ENCODE peak calls at places on chromosomes 5 and 9, in seven cellular contexts. G is neural crest cell; J is NCI-H345; L is activated CD4-positive, alpha-beta memory T cell treated with anti-CD3 and anti-CD28 coated beads, Interleukin-2, amount 10 ng/mL, durations not matched to agents 7 days and 5 days; W is COR-L47; V is PC-9; A is foreskin fibroblast. K is an unnamed sample.

GRCh38 chr9:95754533-95755420 is 120.7 kb upstream of the ERCC6L2 start:
- DNase-seq in G (no peak), J (no peak), L (no peak), W (no peak), V (no peak), A (no peak), K (no peak)

GRCh38 chr9:133604856-133605255 is 4.3 kb downstream of the FAM163B start:
- DNase-seq in G (no peak), J (no peak), L (no peak), W (no peak), V (no peak), A (no peak), K (no peak)

GRCh38 chr9:107890921-107891465 is 401.4 kb upstream of the KLF4 start:
- DNase-seq in G (no peak), J (no peak), L (no peak), W (no peak), V (no peak), A (peak), K (no peak)

GRCh38 chr9:117365438-117365837 is 49.4 kb downstream of the ASTN2 start:
- DNase-seq in G (no peak), J (peak), L (no peak), W (peak), V (no peak), A (no peak), K (no peak)

GRCh38 chr5:88676637-88677481 is 206.1 kb downstream of the MEF2C start:
- DNase-seq in G (no peak), J (no peak), L (no peak), W (no peak), V (no peak), A (no peak), K (no peak)

GRCh38 chr9:106797299-106797698 is 65.7 kb upstream of the ZNF462 start:
- DNase-seq in G (no peak), J (no peak), L (no peak), W (no peak), V (no peak), A (no peak), K (no peak)

GRCh38 chr5:95709967-95710650 is 21.0 kb upstream of the RHOBTB3 start:
- DNase-seq in G (no peak), J (peak), L (no peak), W (no peak), V (peak), A (no peak), K (peak)

GRCh38 chr9:93038918-93039317 is 19.6 kb upstream of the SUSD3 start:
- DNase-seq in G (no peak), J (no peak), L (no peak), W (no peak), V (no peak), A (no peak), K (no peak)

GRCh38 chr9:129458663-129459549 is 162.0 kb downstream of the C9orf50 start:
- DNase-seq in G (no peak), J (no peak), L (no peak), W (no peak), V (no peak), A (no peak), K (no peak)

GRCh38 chr9:129994947-129995346 is 48.0 kb downstream of the FNBP1 start:
- DNase-seq in G (no peak), J (no peak), L (no peak), W (no peak), V (no peak), A (no peak), K (no peak)

GRCh38 chr9:100099722-100100042 is 639 bp downstream of the INVS start:
- DNase-seq in G (peak), J (no peak), L (no peak), W (peak), V (no peak), A (no peak), K (peak)

GRCh38 chr5:39765381-39765780 is 340.6 kb upstream of the DAB2 start:
- DNase-seq in G (no peak), J (no peak), L (no peak), W (no peak), V (no peak), A (no peak), K (no peak)

GRCh38 chr5:1436681-1437080 is 8.6 kb downstream of the SLC6A3 start:
- DNase-seq in G (no peak), J (no peak), L (no peak), W (no peak), V (no peak), A (no peak), K (no peak)

GRCh38 chr5:126370796-126371718 is 52.2 kb upstream of the GRAMD2B start:
- DNase-seq in G (no peak), J (no peak), L (no peak), W (no peak), V (no peak), A (peak), K (no peak)

GRCh38 chr9:79974806-79975422 is 403.1 kb downstream of the TLE4 start:
- DNase-seq in G (no peak), J (no peak), L (no peak), W (peak), V (no peak), A (no peak), K (no peak)

GRCh38 chr9:135402739-135403695 is 76.6 kb upstream of the PPP1R26 start:
- DNase-seq in G (no peak), J (no peak), L (no peak), W (no peak), V (no peak), A (no peak), K (no peak)

GRCh38 chr5:62506659-62507460 is 71.8 kb upstream of the LRRC70 start:
- DNase-seq in G (no peak), J (no peak), L (no peak), W (no peak), V (no peak), A (peak), K (no peak)

GRCh38 chr5:16889203-16889971 is 46.7 kb downstream of the MYO10 start:
- DNase-seq in G (no peak), J (peak), L (no peak), W (no peak), V (peak), A (peak), K (no peak)

GRCh38 chr5:100409538-100409937 is 125.6 kb upstream of the FAM174A start:
- DNase-seq in G (no peak), J (no peak), L (no peak), W (no peak), V (no peak), A (no peak), K (no peak)

GRCh38 chr5:134555889-134556311 is 30.4 kb downstream of the JADE2 start:
- DNase-seq in G (peak), J (peak), L (peak), W (peak), V (peak), A (peak), K (peak)

GRCh38 chr9:5949103-5949699 is 58.5 kb downstream of the MLANA start:
- DNase-seq in G (no peak), J (no peak), L (peak), W (no peak), V (peak), A (peak), K (no peak)

GRCh38 chr5:1006656-1007071 is 1.9 kb upstream of the NKD2 start:
- DNase-seq in G (no peak), J (no peak), L (no peak), W (no peak), V (no peak), A (no peak), K (no peak)

GRCh38 chr5:123088031-123088805 is 823 bp upstream of the PRDM6 start:
- DNase-seq in G (peak), J (no peak), L (no peak), W (no peak), V (no peak), A (no peak), K (no peak)

GRCh38 chr5:134227259-134227658 is 1.4 kb upstream of the PPP2CA start:
- DNase-seq in G (no peak), J (no peak), L (no peak), W (peak), V (no peak), A (no peak), K (no peak)

GRCh38 chr5:157828949-157829639 is 29.9 kb downstream of the CLINT1 start:
- DNase-seq in G (no peak), J (no peak), L (no peak), W (no peak), V (no peak), A (no peak), K (no peak)

GRCh38 chr5:163565931-163566608 is 60.7 kb downstream of the MAT2B start:
- DNase-seq in G (peak), J (peak), L (peak), W (no peak), V (no peak), A (peak), K (no peak)

GRCh38 chr5:32044904-32045303 is 129.2 kb downstream of the GOLPH3 start:
- DNase-seq in G (no peak), J (no peak), L (no peak), W (no peak), V (no peak), A (peak), K (no peak)

GRCh38 chr5:126369995-126370731 is 53.0 kb upstream of the GRAMD2B start:
- DNase-seq in G (no peak), J (no peak), L (no peak), W (no peak), V (no peak), A (no peak), K (no peak)

GRCh38 chr5:122101636-122102285 is 23.7 kb upstream of the LOX start:
- DNase-seq in G (no peak), J (peak), L (no peak), W (peak), V (peak), A (no peak), K (peak)

GRCh38 chr9:121201045-121201737 is 478 bp downstream of the RAB14 start:
- DNase-seq in G (peak), J (peak), L (peak), W (peak), V (no peak), A (no peak), K (no peak)

GRCh38 chr5:17261075-17261474 is 43.6 kb downstream of the BASP1 start:
- DNase-seq in G (no peak), J (no peak), L (no peak), W (no peak), V (no peak), A (no peak), K (no peak)

GRCh38 chr5:126016256-126016655 is 407.0 kb upstream of the GRAMD2B start:
- DNase-seq in G (no peak), J (no peak), L (no peak), W (no peak), V (no peak), A (no peak), K (no peak)

GRCh38 chr5:148585988-148586387 is 68.3 kb downstream of the HTR4 start:
- DNase-seq in G (no peak), J (no peak), L (no peak), W (no peak), V (no peak), A (no peak), K (no peak)

GRCh38 chr9:39588056-39588814 is 232.8 kb downstream of the SPATA31A1 start:
- DNase-seq in G (no peak), J (no peak), L (no peak), W (no peak), V (no peak), A (no peak), K (no peak)

GRCh38 chr5:177510567-177511053 is 984 bp upstream of the DOK3 start:
- DNase-seq in G (no peak), J (no peak), L (no peak), W (no peak), V (no peak), A (no peak), K (no peak)

GRCh38 chr5:139797856-139798510 is 2.4 kb downstream of the PSD2 start:
- DNase-seq in G (no peak), J (no peak), L (no peak), W (no peak), V (no peak), A (no peak), K (no peak)

GRCh38 chr5:158845941-158846340 is 253.8 kb downstream of the EBF1 start:
- DNase-seq in G (no peak), J (no peak), L (no peak), W (no peak), V (no peak), A (no peak), K (no peak)

GRCh38 chr5:109524555-109524954 is 114.8 kb upstream of the PJA2 start:
- DNase-seq in G (no peak), J (no peak), L (no peak), W (no peak), V (no peak), A (no peak), K (no peak)

K was measured in HCT116.